ENCODE peak calls at places on chromosomes 4 and X, in seven cellular contexts. I is activated CD4-positive, alpha-beta T cell treated with anti-CD3 and anti-CD28 coated beads for 1 hour; D is brain microvascular endothelial cell; G is lower lobe of right lung; L is EL; J is spleen; O is sciatic nerve. C is an unnamed sample.

GRCh38 chr4:62644372-62644771 is 1444.2 kb downstream of the ADGRL3 start:
- DNase-seq in I (no peak), D (peak; percentile 9), G (no peak), L (no peak), J (no peak), O (no peak), C (no peak)

GRCh38 chr4:89307446-89308160 is at the start of gene GPRIN3:
- DNase-seq in I (peak; percentile 39), D (peak; percentile 10), G (peak; percentile 85), L (no peak), J (peak; percentile 92), O (peak; percentile 73), C (no peak)

GRCh38 chrX:54930291-54931049 is 9.8 kb downstream of the TRO start:
- DNase-seq in I (no peak), D (no peak), G (no peak), L (no peak), J (no peak), O (no peak), C (no peak)

GRCh38 chr4:23297327-23297726 is 592.5 kb downstream of the PPARGC1A start:
- DNase-seq in I (no peak), D (no peak), G (no peak), L (no peak), J (no peak), O (no peak), C (peak; percentile 7)

GRCh38 chrX:48966796-48967579 is 4.7 kb downstream of the KCND1 start:
- DNase-seq in I (no peak), D (peak; percentile 25), G (no peak), L (peak; percentile 70), J (no peak), O (no peak), C (peak; percentile 44)

GRCh38 chr4:166045457-166045856 is 172.4 kb downstream of the TLL1 start:
- DNase-seq in I (no peak), D (no peak), G (no peak), L (no peak), J (no peak), O (no peak), C (no peak)

GRCh38 chr4:186781032-186781917 is 57.6 kb upstream of the FAT1 start:
- DNase-seq in I (no peak), D (peak; percentile 87), G (no peak), L (peak; percentile 71), J (no peak), O (no peak), C (peak; percentile 48)

GRCh38 chr4:156547439-156547838 is 424.2 kb downstream of the PDGFC start:
- DNase-seq in I (no peak), D (peak; percentile 86), G (no peak), L (peak; percentile 87), J (no peak), O (no peak), C (peak; percentile 93)

C was measured in LHCN-M2.